ENCODE peak calls at places on chromosomes 5 and 9, in nine cellular contexts. One of them, this sample, is unnamed.

GRCh38 chr5:12777342-12777741 is 873.1 kb upstream of the CTNND2 start:
- DNase-seq in IMR-90: no peak
- DNase-seq in foreskin fibroblast: no peak
- DNase-seq in esophagus squamous epithelium: no peak
- DNase-seq in brain microvascular endothelial cell: no peak
- DNase-seq in BJ: no peak
- DNase-seq in fibroblast of mammary gland: no peak
- DNase-seq in Peyer's patch: no peak
- DNase-seq in DND-41: no peak
- DNase-seq in this sample: no peak

GRCh38 chr9:85973238-85973637 is 32.3 kb downstream of the NAA35 start:
- DNase-seq in foreskin fibroblast: no peak
- DNase-seq in DND-41: no peak
- DNase-seq in BJ: no peak
- DNase-seq in IMR-90: no peak
- DNase-seq in brain microvascular endothelial cell: no peak
- DNase-seq in Peyer's patch: no peak
- DNase-seq in esophagus squamous epithelium: no peak
- DNase-seq in fibroblast of mammary gland: no peak
- DNase-seq in this sample: no peak

GRCh38 chr9:87792831-87793288 is 66.9 kb downstream of the CTSL start:
- DNase-seq in DND-41: no peak
- DNase-seq in Peyer's patch: peak
- DNase-seq in BJ: peak
- DNase-seq in esophagus squamous epithelium: no peak
- DNase-seq in IMR-90: peak
- DNase-seq in fibroblast of mammary gland: peak
- DNase-seq in foreskin fibroblast: peak
- DNase-seq in brain microvascular endothelial cell: peak
- DNase-seq in this sample: peak

GRCh38 chr5:127210082-127210481 is 80.5 kb upstream of the MEGF10 start:
- DNase-seq in BJ: no peak
- DNase-seq in DND-41: no peak
- DNase-seq in fibroblast of mammary gland: peak
- DNase-seq in foreskin fibroblast: no peak
- DNase-seq in esophagus squamous epithelium: no peak
- DNase-seq in brain microvascular endothelial cell: no peak
- DNase-seq in Peyer's patch: no peak
- DNase-seq in IMR-90: no peak
- DNase-seq in this sample: no peak

GRCh38 chr5:132230871-132231270 is 3.2 kb upstream of the P4HA2 start:
- DNase-seq in brain microvascular endothelial cell: no peak
- DNase-seq in Peyer's patch: peak
- DNase-seq in BJ: no peak
- DNase-seq in fibroblast of mammary gland: no peak
- DNase-seq in DND-41: no peak
- DNase-seq in IMR-90: no peak
- DNase-seq in foreskin fibroblast: no peak
- DNase-seq in esophagus squamous epithelium: no peak
- DNase-seq in this sample: no peak

GRCh38 chr5:113293068-113293571 is 141.7 kb downstream of the TSSK1B start:
- DNase-seq in IMR-90: peak
- DNase-seq in fibroblast of mammary gland: no peak
- DNase-seq in esophagus squamous epithelium: no peak
- DNase-seq in Peyer's patch: no peak
- DNase-seq in brain microvascular endothelial cell: no peak
- DNase-seq in BJ: no peak
- DNase-seq in DND-41: no peak
- DNase-seq in foreskin fibroblast: no peak
- DNase-seq in this sample: no peak

GRCh38 chr5:138580001-138580400 is 4.8 kb upstream of the HSPA9 start:
- DNase-seq in brain microvascular endothelial cell: no peak
- DNase-seq in DND-41: no peak
- DNase-seq in esophagus squamous epithelium: no peak
- DNase-seq in IMR-90: no peak
- DNase-seq in foreskin fibroblast: no peak
- DNase-seq in Peyer's patch: no peak
- DNase-seq in fibroblast of mammary gland: no peak
- DNase-seq in BJ: no peak
- DNase-seq in this sample: no peak

GRCh38 chr5:26310415-26310814 is 728.0 kb downstream of the CDH9 start:
- DNase-seq in Peyer's patch: no peak
- DNase-seq in fibroblast of mammary gland: no peak
- DNase-seq in esophagus squamous epithelium: no peak
- DNase-seq in DND-41: no peak
- DNase-seq in foreskin fibroblast: no peak
- DNase-seq in IMR-90: no peak
- DNase-seq in brain microvascular endothelial cell: no peak
- DNase-seq in BJ: no peak
- DNase-seq in this sample: no peak

GRCh38 chr5:95711501-95712346 is 19.4 kb upstream of the RHOBTB3 start:
- DNase-seq in brain microvascular endothelial cell: no peak
- DNase-seq in DND-41: no peak
- DNase-seq in fibroblast of mammary gland: no peak
- DNase-seq in BJ: no peak
- DNase-seq in esophagus squamous epithelium: no peak
- DNase-seq in Peyer's patch: no peak
- DNase-seq in foreskin fibroblast: no peak
- DNase-seq in IMR-90: no peak
- DNase-seq in this sample: no peak

DNA sequence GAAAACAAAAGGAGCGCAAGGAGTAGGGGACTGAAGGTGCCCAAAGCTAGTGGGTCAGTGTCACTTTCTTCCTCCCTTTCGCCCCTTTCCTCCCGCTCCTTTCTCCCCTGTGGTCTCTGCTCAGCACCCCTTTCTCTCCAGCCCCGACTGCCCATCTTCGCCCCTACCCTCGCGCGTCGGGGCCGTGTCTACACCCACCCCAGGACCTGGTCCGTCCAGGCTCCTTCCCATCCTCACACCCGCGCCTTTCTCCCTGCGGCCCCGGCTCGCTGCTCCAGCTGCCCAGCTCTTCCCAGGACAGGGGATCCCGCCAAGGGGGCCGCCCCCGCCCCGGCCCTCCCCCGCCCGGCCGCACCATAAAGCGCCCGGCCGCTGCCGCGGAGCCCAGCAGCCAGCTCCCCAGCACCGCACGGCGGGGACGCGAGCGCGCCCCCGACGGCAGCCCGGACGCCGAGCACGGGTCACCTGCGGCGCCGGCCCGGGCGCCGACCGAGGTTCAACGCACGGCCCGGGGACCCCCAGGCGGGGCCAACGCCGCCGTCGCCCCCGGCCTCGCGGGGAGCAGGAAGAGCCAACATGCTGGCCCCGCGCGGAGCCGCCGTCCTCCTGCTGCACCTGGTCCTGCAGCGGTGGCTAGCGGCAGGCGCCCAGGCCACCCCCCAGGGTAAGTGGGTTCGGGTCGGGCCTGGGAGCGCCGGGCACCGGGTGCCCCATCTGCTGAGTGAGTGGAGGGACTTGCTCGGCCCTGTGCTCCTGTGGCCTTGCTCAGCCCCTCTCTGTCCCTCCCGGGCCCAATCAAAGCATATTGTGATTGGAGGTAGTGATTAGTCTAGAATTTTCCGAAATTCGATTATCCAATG is at the start of gene THBS4:
- DNase-seq in IMR-90: no peak
- DNase-seq in brain microvascular endothelial cell: no peak
- DNase-seq in esophagus squamous epithelium: no peak
- DNase-seq in Peyer's patch: no peak
- DNase-seq in BJ: no peak
- DNase-seq in foreskin fibroblast: no peak
- DNase-seq in fibroblast of mammary gland: no peak
- DNase-seq in DND-41: no peak
- DNase-seq in this sample: no peak
- H3K4me3 ChIP-seq in IMR-90: no peak
- H3K4me3 ChIP-seq in brain microvascular endothelial cell: peak
- H3K4me3 ChIP-seq in esophagus squamous epithelium: no peak
- H3K4me3 ChIP-seq in Peyer's patch: peak
- H3K4me3 ChIP-seq in BJ: no peak
- H3K4me3 ChIP-seq in foreskin fibroblast: no peak
- H3K4me3 ChIP-seq in fibroblast of mammary gland: no peak
- H3K4me3 ChIP-seq in DND-41: no peak
- H3K4me3 ChIP-seq in this sample: no peak

GRCh38 chr5:1011226-1011631 is 2.6 kb downstream of the NKD2 start:
- DNase-seq in foreskin fibroblast: no peak
- DNase-seq in brain microvascular endothelial cell: no peak
- DNase-seq in IMR-90: no peak
- DNase-seq in BJ: no peak
- DNase-seq in esophagus squamous epithelium: no peak
- DNase-seq in DND-41: peak
- DNase-seq in fibroblast of mammary gland: no peak
- DNase-seq in Peyer's patch: peak
- DNase-seq in this sample: peak
- TF ChIP-seq CTCF in foreskin fibroblast: peak
- TF ChIP-seq CTCF in brain microvascular endothelial cell: peak
- TF ChIP-seq CTCF in IMR-90: no peak
- TF ChIP-seq CTCF in BJ: no peak
- TF ChIP-seq CTCF in esophagus squamous epithelium: no peak
- TF ChIP-seq CTCF in DND-41: peak
- TF ChIP-seq CTCF in fibroblast of mammary gland: peak
- TF ChIP-seq CTCF in Peyer's patch: no peak
- TF ChIP-seq CTCF in this sample: peak

GRCh38 chr5:93585753-93586385 is 2.8 kb downstream of the NR2F1 start:
- DNase-seq in DND-41: no peak
- DNase-seq in foreskin fibroblast: no peak
- DNase-seq in fibroblast of mammary gland: peak
- DNase-seq in esophagus squamous epithelium: no peak
- DNase-seq in Peyer's patch: no peak
- DNase-seq in BJ: no peak
- DNase-seq in IMR-90: peak
- DNase-seq in brain microvascular endothelial cell: no peak
- DNase-seq in this sample: no peak
- H3K4me3 ChIP-seq in DND-41: no peak
- H3K4me3 ChIP-seq in foreskin fibroblast: peak
- H3K4me3 ChIP-seq in fibroblast of mammary gland: peak
- H3K4me3 ChIP-seq in esophagus squamous epithelium: peak
- H3K4me3 ChIP-seq in Peyer's patch: peak
- H3K4me3 ChIP-seq in BJ: peak
- H3K4me3 ChIP-seq in IMR-90: peak
- H3K4me3 ChIP-seq in brain microvascular endothelial cell: peak
- H3K4me3 ChIP-seq in this sample: no peak

GRCh38 chr5:137344723-137345322 is 154.3 kb downstream of the SPOCK1 start:
- DNase-seq in Peyer's patch: no peak
- DNase-seq in esophagus squamous epithelium: no peak
- DNase-seq in brain microvascular endothelial cell: peak
- DNase-seq in DND-41: peak
- DNase-seq in IMR-90: peak
- DNase-seq in BJ: no peak
- DNase-seq in fibroblast of mammary gland: peak
- DNase-seq in foreskin fibroblast: peak
- DNase-seq in this sample: peak
- TF ChIP-seq CTCF in Peyer's patch: no peak
- TF ChIP-seq CTCF in esophagus squamous epithelium: no peak
- TF ChIP-seq CTCF in brain microvascular endothelial cell: peak
- TF ChIP-seq CTCF in DND-41: peak
- TF ChIP-seq CTCF in IMR-90: peak
- TF ChIP-seq CTCF in BJ: peak
- TF ChIP-seq CTCF in fibroblast of mammary gland: peak
- TF ChIP-seq CTCF in foreskin fibroblast: peak
- TF ChIP-seq CTCF in this sample: peak

DNA sequence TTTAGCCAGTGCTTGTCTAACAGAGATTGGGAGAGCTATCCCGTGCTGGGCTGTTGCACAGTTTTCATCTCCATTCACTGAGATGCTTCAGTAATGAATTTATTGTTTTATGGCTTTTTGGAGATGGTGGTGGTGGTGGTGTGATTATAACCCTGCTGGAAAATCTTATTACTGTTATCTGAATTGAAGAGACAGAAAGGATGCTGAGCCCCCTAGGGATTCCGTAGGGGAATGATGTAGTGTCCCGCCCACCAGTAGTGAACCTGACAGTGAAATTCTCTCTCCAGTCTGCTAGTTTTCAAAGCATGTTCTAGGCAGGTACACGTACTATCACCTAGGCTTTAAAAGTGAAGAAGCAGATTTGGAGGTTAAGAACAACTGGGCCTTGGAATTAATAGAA is 1.9 kb downstream of the RAI14 start:
- DNase-seq in Peyer's patch: no peak
- DNase-seq in DND-41: no peak
- DNase-seq in BJ: no peak
- DNase-seq in IMR-90: peak
- DNase-seq in fibroblast of mammary gland: peak
- DNase-seq in brain microvascular endothelial cell: peak
- DNase-seq in esophagus squamous epithelium: no peak
- DNase-seq in foreskin fibroblast: peak
- DNase-seq in this sample: no peak
- H3K4me3 ChIP-seq in Peyer's patch: peak
- H3K4me3 ChIP-seq in DND-41: no peak
- H3K4me3 ChIP-seq in BJ: peak
- H3K4me3 ChIP-seq in IMR-90: peak
- H3K4me3 ChIP-seq in fibroblast of mammary gland: peak
- H3K4me3 ChIP-seq in brain microvascular endothelial cell: peak
- H3K4me3 ChIP-seq in esophagus squamous epithelium: no peak
- H3K4me3 ChIP-seq in foreskin fibroblast: peak
- H3K4me3 ChIP-seq in this sample: peak

DNA sequence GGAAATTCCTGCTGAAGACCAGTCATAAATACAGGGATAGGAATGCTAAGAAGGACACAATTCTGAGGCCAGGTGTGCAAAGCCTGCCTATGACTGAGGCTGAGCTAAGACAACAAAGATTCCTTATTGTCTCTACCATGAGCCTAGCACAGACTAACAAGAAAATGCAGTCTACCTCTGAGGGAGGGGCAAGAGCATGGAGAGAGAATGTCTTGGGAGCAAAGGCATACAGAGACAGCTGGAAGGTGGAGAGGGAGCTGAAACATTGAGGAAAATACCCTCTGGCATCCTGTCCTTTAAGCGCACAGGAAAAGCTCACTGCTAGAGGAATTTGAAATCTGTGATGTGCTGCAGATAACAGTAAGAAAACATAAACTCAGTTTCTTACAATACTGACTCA is 8.8 kb upstream of the C9orf40 start:
- DNase-seq in BJ: no peak
- DNase-seq in esophagus squamous epithelium: no peak
- DNase-seq in brain microvascular endothelial cell: no peak
- DNase-seq in Peyer's patch: no peak
- DNase-seq in IMR-90: no peak
- DNase-seq in DND-41: no peak
- DNase-seq in fibroblast of mammary gland: no peak
- DNase-seq in foreskin fibroblast: no peak
- DNase-seq in this sample: no peak
- TF ChIP-seq CTCF in BJ: no peak
- TF ChIP-seq CTCF in esophagus squamous epithelium: no peak
- TF ChIP-seq CTCF in brain microvascular endothelial cell: no peak
- TF ChIP-seq CTCF in Peyer's patch: no peak
- TF ChIP-seq CTCF in IMR-90: no peak
- TF ChIP-seq CTCF in DND-41: no peak
- TF ChIP-seq CTCF in fibroblast of mammary gland: no peak
- TF ChIP-seq CTCF in foreskin fibroblast: no peak
- TF ChIP-seq CTCF in this sample: no peak

This sample was measured in GM12865.